ENCODE peak calls at places on chromosome 14, in seven cellular contexts. K is left cardiac atrium; A is NCI-H69; H is body of pancreas; Y is left ventricle myocardium inferior; U is central memory CD8-positive, alpha-beta T cell; Q is GM23248. S is an unnamed sample.

GRCh38 chr14:103158688-103159087 is 35.4 kb downstream of the TNFAIP2 start:
- DNase-seq in U (no peak), Y (no peak), H (no peak), A (no peak), K (no peak), Q (no peak), S (no peak)

GRCh38 chr14:106844608-106845285 is 1318.4 kb downstream of the TMEM121 start:
- DNase-seq in Q (no peak), H (peak; percentile 55), Y (peak; percentile 75), K (peak; percentile 76), A (peak; percentile 31), U (peak; percentile 51), S (peak; percentile 26)

GRCh38 chr14:98958048-98959031 is 313.7 kb downstream of the BCL11B start:
- DNase-seq in Y (no peak), K (no peak), A (no peak), H (no peak), U (no peak), Q (no peak), S (no peak)

GRCh38 chr14:21071225-21072041 is 1.3 kb downstream of the ARHGEF40 start:
- DNase-seq in U (no peak), Q (peak; percentile 97), Y (peak; percentile 91), K (peak; percentile 90), H (peak; percentile 83), A (peak; percentile 96), S (peak; percentile 90)

GRCh38 chr14:36424478-36425102 is 95.4 kb downstream of the NKX2-1 start:
- DNase-seq in K (no peak), Y (no peak), H (no peak), A (peak; percentile 99), Q (no peak), U (no peak), S (no peak)

GRCh38 chr14:102046337-102047278 is 40.2 kb downstream of the HSP90AA1 start:
- DNase-seq in Y (peak; percentile 84), H (peak; percentile 94), U (no peak), Q (peak; percentile 51), K (peak; percentile 90), A (peak; percentile 42), S (peak; percentile 69)

GRCh38 chr14:75144944-75145343 is 18.1 kb upstream of the NEK9 start:
- DNase-seq in Y (no peak), H (no peak), U (no peak), Q (no peak), A (no peak), K (no peak), S (no peak)

GRCh38 chr14:68199465-68200145 is 380.0 kb downstream of the RAD51B start:
- DNase-seq in Q (no peak), U (no peak), K (peak; percentile 60), Y (peak; percentile 18), H (peak; percentile 59), A (peak; percentile 53), S (peak; percentile 72)

GRCh38 chr14:22883191-22883976 is at the start of gene REM2:
- DNase-seq in Y (no peak), A (peak; percentile 44), H (no peak), K (no peak), Q (no peak), U (no peak), S (no peak)

GRCh38 chr14:99157246-99157645 is 114.8 kb downstream of the BCL11B start:
- DNase-seq in H (no peak), Q (no peak), Y (no peak), K (no peak), U (no peak), A (no peak), S (no peak)

S was measured in uterus.